ENCODE peak calls at places on chromosomes 2 and 18, in nine cellular contexts. S is CD4-positive, alpha-beta T cell; B is substantia nigra; G is tibial nerve; X is esophagus squamous epithelium; E is lower lobe of right lung; U is CD8-positive, alpha-beta memory T cell; H is colonic mucosa; K is ascending aorta. W is an unnamed sample.

GRCh38 chr2:157468931-157469708 is 25.2 kb upstream of the CYTIP start:
- DNase-seq in K (no peak), B (no peak), H (no peak), X (no peak), U (peak), G (no peak), S (no peak), E (no peak), W (no peak)

GRCh38 chr2:7281802-7282201 is 364.6 kb downstream of the RNF144A start:
- DNase-seq in H (no peak), E (no peak), X (no peak), B (no peak), S (no peak), G (no peak), U (no peak), K (no peak), W (no peak)

GRCh38 chr2:25692737-25693445 is 19.5 kb upstream of the DTNB start:
- DNase-seq in E (no peak), U (no peak), X (no peak), H (no peak), B (no peak), S (no peak), K (no peak), G (no peak), W (no peak)

GRCh38 chr2:96815326-96816126 is 542 bp upstream of the CNNM3 start:
- DNase-seq in U (no peak), S (no peak), X (no peak), K (no peak), E (no peak), G (no peak), B (no peak), H (peak), W (no peak)

GRCh38 chr2:25251461-25252273 is 83.3 kb upstream of the POMC start:
- DNase-seq in B (peak), H (peak), S (peak), K (no peak), X (no peak), U (peak), G (no peak), E (peak), W (no peak)

GRCh38 chr2:149585317-149585885 is 2.2 kb downstream of the MMADHC start:
- DNase-seq in H (no peak), B (no peak), E (no peak), G (no peak), K (no peak), U (no peak), S (no peak), X (no peak), W (no peak)

GRCh38 chr2:84906108-84906899 is 848 bp downstream of the TMSB10 start:
- DNase-seq in B (no peak), E (peak), H (peak), S (peak), U (peak), G (no peak), K (peak), X (no peak), W (peak)

GRCh38 chr2:132448771-132449170 is 32.2 kb downstream of the GPR39 start:
- DNase-seq in X (no peak), H (peak), E (no peak), U (no peak), K (no peak), B (no peak), S (no peak), G (no peak), W (no peak)

GRCh38 chr2:181895788-181896187 is 4.3 kb downstream of the ITPRID2 start:
- DNase-seq in E (no peak), U (no peak), S (no peak), G (no peak), K (no peak), H (no peak), B (no peak), X (no peak), W (no peak)

GRCh38 chr2:205865794-205866490 is 183.6 kb downstream of the NRP2 start:
- DNase-seq in B (peak), U (no peak), G (no peak), X (no peak), S (no peak), K (no peak), E (no peak), H (no peak), W (no peak)

GRCh38 chr2:167271941-167272340 is 383.7 kb downstream of the XIRP2 start:
- DNase-seq in U (no peak), H (no peak), X (no peak), K (no peak), E (no peak), S (no peak), B (no peak), G (no peak), W (no peak)

GRCh38 chr2:189393440-189394111 is 47.7 kb upstream of the WDR75 start:
- DNase-seq in K (no peak), U (no peak), H (no peak), E (no peak), G (no peak), B (no peak), X (no peak), S (no peak), W (no peak)

GRCh38 chr2:234454433-234454832 is 42.4 kb downstream of the ARL4C start:
- DNase-seq in B (no peak), U (peak), K (no peak), X (no peak), S (no peak), H (no peak), E (no peak), G (no peak), W (no peak)

GRCh38 chr18:27378396-27379094 is 193.4 kb upstream of the CHST9 start:
- DNase-seq in X (no peak), S (no peak), B (no peak), U (no peak), K (no peak), E (no peak), G (no peak), H (no peak), W (no peak)

GRCh38 chr2:6202756-6203155 is 510.6 kb downstream of the SOX11 start:
- DNase-seq in H (no peak), G (no peak), S (no peak), K (no peak), B (no peak), E (no peak), X (no peak), U (no peak), W (no peak)

GRCh38 chr2:237438082-237438925 is 24.3 kb upstream of the COL6A3 start:
- DNase-seq in X (no peak), B (no peak), K (peak), H (peak), S (no peak), U (no peak), G (no peak), E (no peak), W (no peak)

GRCh38 chr18:48590678-48591077 is 51.8 kb downstream of the CTIF start:
- DNase-seq in G (no peak), E (no peak), S (no peak), B (no peak), H (no peak), X (no peak), U (no peak), K (peak), W (no peak)

GRCh38 chr2:196376984-196377877 is 205.9 kb upstream of the STK17B start:
- DNase-seq in H (no peak), K (no peak), X (no peak), U (no peak), E (no peak), G (no peak), B (no peak), S (no peak), W (no peak)

GRCh38 chr2:226795281-226796011 is 4.2 kb downstream of the IRS1 start:
- DNase-seq in B (no peak), S (no peak), X (no peak), U (no peak), G (no peak), H (no peak), K (no peak), E (peak), W (no peak)

GRCh38 chr2:121293450-121294325 is 8.7 kb upstream of the TFCP2L1 start:
- DNase-seq in U (peak), X (no peak), S (no peak), B (no peak), G (no peak), H (peak), K (no peak), E (peak), W (no peak)

GRCh38 chr2:240948905-240949790 is 43.0 kb downstream of the CROCC2 start:
- DNase-seq in B (no peak), S (peak), K (no peak), H (no peak), G (no peak), U (no peak), E (no peak), X (no peak), W (no peak)

GRCh38 chr2:97678217-97678762 is 8.8 kb downstream of the C2orf92 start:
- DNase-seq in E (no peak), B (no peak), X (no peak), U (no peak), K (no peak), H (no peak), S (no peak), G (no peak), W (no peak)

GRCh38 chr2:233422649-233423435 is 68.5 kb downstream of the DGKD start:
- DNase-seq in H (peak), X (no peak), S (no peak), E (no peak), G (no peak), U (no peak), K (peak), B (no peak), W (no peak)

GRCh38 chr2:112593761-112594160 is 9.4 kb downstream of the CHCHD5 start:
- DNase-seq in H (no peak), X (no peak), B (no peak), S (no peak), U (no peak), K (no peak), E (no peak), G (no peak), W (no peak)

GRCh38 chr2:77443076-77443475 is 79.1 kb downstream of the LRRTM4 start:
- DNase-seq in S (no peak), G (no peak), X (no peak), U (no peak), E (no peak), H (no peak), B (no peak), K (no peak), W (no peak)

GRCh38 chr2:58757971-58758370 is 516.8 kb upstream of the FANCL start:
- DNase-seq in X (no peak), H (no peak), S (no peak), G (no peak), E (no peak), U (no peak), B (no peak), K (no peak), W (no peak)

GRCh38 chr2:159427048-159427447 is 140.5 kb upstream of the WDSUB1 start:
- DNase-seq in K (no peak), X (no peak), G (no peak), S (no peak), U (no peak), E (no peak), H (no peak), B (no peak), W (no peak)

GRCh38 chr2:98099939-98100743 is 13.2 kb downstream of the VWA3B start:
- DNase-seq in K (no peak), U (no peak), B (no peak), E (no peak), X (no peak), G (no peak), S (no peak), H (no peak), W (no peak)

GRCh38 chr2:147689510-147689909 is 155.3 kb upstream of the ACVR2A start:
- DNase-seq in X (no peak), E (no peak), S (no peak), G (no peak), U (no peak), B (no peak), K (no peak), H (no peak), W (no peak)

GRCh38 chr2:105143467-105144127 is 97.9 kb upstream of the GPR45 start:
- DNase-seq in B (peak), X (no peak), S (no peak), E (no peak), K (no peak), H (peak), U (no peak), G (no peak), W (peak)

GRCh38 chr2:85889648-85890281 is 975 bp upstream of the ST3GAL5 start:
- DNase-seq in G (no peak), U (no peak), B (peak), S (no peak), E (peak), H (peak), K (no peak), X (no peak), W (no peak)

GRCh38 chr2:9473308-9473984 is 905 bp upstream of the IAH1 start:
- DNase-seq in E (no peak), H (peak), G (no peak), S (no peak), X (no peak), B (no peak), U (no peak), K (no peak), W (no peak)

GRCh38 chr2:225122582-225123486 is 80.6 kb upstream of the DOCK10 start:
- DNase-seq in B (no peak), S (no peak), H (peak), E (no peak), U (peak), G (no peak), K (no peak), X (no peak), W (peak)

DNA sequence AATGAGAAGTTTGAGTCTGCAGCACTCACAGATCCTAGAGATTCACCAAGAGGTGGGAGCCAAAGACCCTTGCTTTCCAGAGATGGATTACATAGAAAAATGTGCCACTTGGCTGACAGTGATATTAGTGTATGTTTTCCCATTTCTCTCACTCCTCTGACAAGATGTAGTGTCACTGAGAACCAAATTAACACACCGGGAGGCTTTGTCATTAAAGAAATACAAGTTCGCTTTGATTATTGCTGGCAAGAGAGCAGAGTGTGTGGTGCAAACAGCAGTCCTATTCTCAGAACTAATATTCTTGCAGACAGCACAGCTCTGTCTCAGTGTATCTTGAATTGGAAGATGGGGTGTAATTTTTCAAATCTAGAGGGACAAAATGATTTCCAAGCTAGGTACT is 171.6 kb upstream of the SETBP1 start:
- DNase-seq in G (no peak), U (no peak), H (no peak), S (no peak), K (no peak), B (no peak), E (no peak), X (no peak), W (no peak)
- H3K27ac ChIP-seq in G (no peak), U (no peak), H (no peak), S (no peak), K (no peak), B (no peak), E (peak), X (no peak), W (no peak)

DNA sequence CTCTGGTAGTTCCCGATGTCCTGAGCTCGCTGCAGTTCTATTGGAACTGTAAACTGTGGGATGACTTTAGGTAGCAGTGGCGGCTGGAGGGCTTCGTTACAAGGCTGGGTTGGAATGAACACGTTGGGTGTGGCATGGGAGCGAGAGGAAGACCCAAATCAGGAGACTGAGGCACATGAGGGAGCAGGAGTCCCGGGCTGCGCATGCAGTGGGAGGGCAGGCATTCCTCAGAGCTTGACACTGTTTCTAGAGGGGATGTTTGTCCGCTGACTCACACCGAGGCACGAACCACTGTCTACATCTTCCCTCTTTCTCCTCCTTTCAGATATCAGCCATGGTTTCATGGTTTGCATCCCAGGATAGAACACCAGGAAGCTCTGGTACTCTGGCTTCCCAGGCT is 40.6 kb upstream of the LAMA1 start:
- DNase-seq in S (no peak), B (no peak), E (no peak), U (no peak), H (no peak), X (no peak), G (no peak), K (no peak), W (no peak)
- H3K27ac ChIP-seq in S (no peak), B (no peak), E (no peak), U (no peak), H (no peak), X (no peak), G (no peak), K (no peak), W (no peak)

GRCh38 chr2:46135936-46136335 is 161.3 kb upstream of the EPAS1 start:
- DNase-seq in X (no peak), S (no peak), G (no peak), K (peak), E (no peak), B (no peak), U (no peak), H (no peak), W (no peak)

GRCh38 chr2:46135230-46135555 is 162.0 kb upstream of the EPAS1 start:
- DNase-seq in B (no peak), H (no peak), X (no peak), G (no peak), U (no peak), K (peak), E (no peak), S (no peak), W (no peak)

GRCh38 chr2:46134531-46135229 is 162.5 kb upstream of the EPAS1 start:
- DNase-seq in X (no peak), H (no peak), E (no peak), S (no peak), G (no peak), B (no peak), K (peak), U (no peak), W (no peak)

GRCh38 chr2:46130511-46130910 is 166.7 kb upstream of the EPAS1 start:
- DNase-seq in K (peak), E (no peak), G (no peak), B (no peak), U (no peak), X (no peak), S (no peak), H (no peak), W (no peak)

DNA sequence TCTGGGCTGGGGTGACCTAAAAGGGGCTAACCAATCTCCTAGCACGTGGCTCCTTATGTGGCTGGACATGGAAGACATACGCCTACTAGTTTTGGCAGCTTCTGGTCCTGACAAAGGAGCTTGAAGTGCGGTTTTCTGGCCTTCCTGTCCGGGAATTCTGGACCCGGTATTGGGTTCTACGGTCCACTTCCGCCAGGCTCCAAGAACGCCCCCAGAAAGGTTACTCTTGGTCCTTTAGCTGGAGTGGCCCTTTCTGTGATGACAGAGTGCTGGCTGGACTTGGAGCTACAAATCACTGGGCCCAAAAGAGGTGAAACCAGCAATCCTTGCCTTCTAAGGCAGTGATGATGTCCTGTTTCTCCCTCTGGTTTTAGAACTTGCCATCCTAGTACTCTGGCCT is 164.2 kb upstream of the EPAS1 start:
- DNase-seq in U (no peak), B (no peak), H (no peak), E (no peak), G (no peak), S (no peak), K (peak), X (no peak), W (no peak)
- H3K27ac ChIP-seq in U (no peak), B (no peak), H (no peak), E (no peak), G (no peak), S (no peak), K (peak), X (no peak), W (no peak)

GRCh38 chr2:215210082-215210481 is 71.7 kb upstream of the ABCA12 start:
- DNase-seq in U (no peak), K (no peak), S (no peak), B (no peak), X (no peak), G (no peak), E (no peak), H (no peak), W (no peak)

GRCh38 chr2:215205787-215206186 is 67.4 kb upstream of the ABCA12 start:
- DNase-seq in X (no peak), U (no peak), G (no peak), E (no peak), B (no peak), K (no peak), S (no peak), H (no peak), W (no peak)

GRCh38 chr2:215207041-215207440 is 68.6 kb upstream of the ABCA12 start:
- DNase-seq in G (no peak), X (no peak), E (no peak), K (no peak), S (no peak), U (no peak), H (no peak), B (no peak), W (no peak)

GRCh38 chr2:215207791-215208367 is 69.5 kb upstream of the ABCA12 start:
- DNase-seq in B (no peak), K (no peak), G (no peak), S (no peak), H (no peak), E (no peak), X (no peak), U (no peak), W (no peak)
- H3K27ac ChIP-seq in B (no peak), K (no peak), G (no peak), S (no peak), H (no peak), E (no peak), X (no peak), U (no peak), W (no peak)

W was measured in caudate nucleus.